ENCODE peak calls at places on chromosomes 2 and 18, in six cellular contexts. O, G, N, F, E and Q are unnamed samples.

GRCh38 chr2:143575340-143575739 is 446.1 kb downstream of the ARHGAP15 start:
- DNase-seq in O (no peak), E (no peak), G (no peak), N (no peak), F (no peak), Q (no peak)

GRCh38 chr2:18924905-18925691 is 335.7 kb upstream of the NT5C1B start:
- DNase-seq in N (no peak), G (no peak), F (no peak), O (no peak), E (no peak), Q (no peak)

GRCh38 chr2:112722816-112723555 is 2.2 kb downstream of the NT5DC4 start:
- DNase-seq in O (peak; percentile 17), N (no peak), G (no peak), E (no peak), F (no peak), Q (no peak)

GRCh38 chr2:20356042-20356441 is 5.4 kb upstream of the PUM2 start:
- DNase-seq in N (no peak), G (no peak), E (no peak), F (no peak), O (no peak), Q (no peak)

GRCh38 chr2:119485336-119486110 is 38.8 kb downstream of the SCTR start:
- DNase-seq in E (peak; percentile 73), N (no peak), F (no peak), O (peak; percentile 68), G (peak; percentile 39), Q (no peak)

GRCh38 chr18:14179306-14179705 is 47.1 kb upstream of the ZNF519 start:
- DNase-seq in F (no peak), E (no peak), N (no peak), G (no peak), O (no peak), Q (no peak)

GRCh38 chr2:144607899-144608477 is 88.1 kb upstream of the ZEB2 start:
- DNase-seq in N (no peak), G (no peak), E (peak; percentile 25), O (peak; percentile 61), F (no peak), Q (peak; percentile 52)

GRCh38 chr2:219386532-219387280 is 1.0 kb downstream of the DNPEP start:
- DNase-seq in N (no peak), F (no peak), E (no peak), O (peak; percentile 55), G (no peak), Q (peak; percentile 52)

GRCh38 chr18:79526468-79527460 is 131.0 kb downstream of the NFATC1 start:
- DNase-seq in E (peak; percentile 34), F (no peak), N (no peak), O (no peak), G (no peak), Q (peak; percentile 65)

GRCh38 chr2:15738965-15739364 is 147.3 kb downstream of the DDX1 start:
- DNase-seq in N (no peak), E (no peak), O (peak; percentile 5), F (no peak), G (peak; percentile 12), Q (no peak)

GRCh38 chr2:203679401-203679800 is 27.0 kb upstream of the CD28 start:
- DNase-seq in N (no peak), E (no peak), G (no peak), F (no peak), O (no peak), Q (no peak)

GRCh38 chr2:240781471-240782220 is 38.4 kb downstream of the KIF1A start:
- DNase-seq in E (no peak), G (no peak), N (peak; percentile 63), O (no peak), F (no peak), Q (no peak)

GRCh38 chr2:231710751-231711676 is 2.7 kb downstream of the PTMA start:
- DNase-seq in F (no peak), G (peak; percentile 66), O (peak; percentile 69), N (peak; percentile 85), E (peak; percentile 46), Q (peak; percentile 64)

GRCh38 chr2:98188351-98189046 is 101.5 kb downstream of the VWA3B start:
- DNase-seq in E (no peak), F (peak; percentile 13), G (no peak), N (no peak), O (no peak), Q (no peak)

GRCh38 chr2:173118385-173118784 is 42.7 kb downstream of the MAP3K20 start:
- DNase-seq in F (no peak), N (no peak), O (no peak), G (no peak), E (no peak), Q (no peak)

GRCh38 chr18:44325903-44326650 is 354.6 kb upstream of the SETBP1 start:
- DNase-seq in E (peak; percentile 27), F (no peak), N (no peak), O (peak; percentile 80), G (peak; percentile 90), Q (no peak)

GRCh38 chr18:14768241-14768640 is 20.3 kb downstream of the ANKRD30B start:
- DNase-seq in F (no peak), E (no peak), N (no peak), G (no peak), O (no peak), Q (no peak)

GRCh38 chr2:36356990-36357505 is 1.5 kb downstream of the CRIM1 start:
- DNase-seq in O (peak; percentile 65), E (peak; percentile 50), F (peak; percentile 69), N (no peak), G (peak; percentile 75), Q (no peak)

GRCh38 chr18:79402977-79403722 is 7.4 kb downstream of the NFATC1 start:
- DNase-seq in O (peak; percentile 77), E (peak; percentile 81), N (peak; percentile 83), F (no peak), G (peak; percentile 69), Q (peak; percentile 78)

GRCh38 chr2:191696001-191696400 is 18.1 kb downstream of the NABP1 start:
- DNase-seq in O (peak; percentile 85), E (peak; percentile 51), N (no peak), G (no peak), F (no peak), Q (no peak)

GRCh38 chr2:191950132-191950885 is 103.4 kb upstream of the CAVIN2 start:
- DNase-seq in F (peak; percentile 6), O (no peak), G (no peak), N (no peak), E (no peak), Q (no peak)

GRCh38 chr2:15560404-15560987 is 638 bp downstream of the NBAS start:
- DNase-seq in O (peak; percentile 55), N (peak; percentile 55), E (no peak), G (peak; percentile 70), F (peak; percentile 23), Q (no peak)

GRCh38 chr2:186588940-186589732 is 720 bp upstream of the ITGAV start:
- DNase-seq in O (no peak), E (peak; percentile 18), F (peak; percentile 32), N (no peak), G (no peak), Q (no peak)

GRCh38 chr2:168494190-168494711 is 38.2 kb downstream of the CERS6 start:
- DNase-seq in G (peak; percentile 82), O (no peak), F (peak; percentile 81), N (no peak), E (no peak), Q (no peak)

GRCh38 chr18:67417864-67418523 is 98.5 kb downstream of the DSEL start:
- DNase-seq in N (no peak), E (peak; percentile 7), O (peak; percentile 59), F (peak; percentile 23), G (no peak), Q (no peak)

GRCh38 chr18:74507120-74507881 is 11.1 kb downstream of the CNDP2 start:
- DNase-seq in F (no peak), N (peak; percentile 61), G (peak; percentile 50), O (peak; percentile 43), E (no peak), Q (no peak)

GRCh38 chr2:54512183-54512582 is 56.1 kb downstream of the SPTBN1 start:
- DNase-seq in N (no peak), E (no peak), O (no peak), G (no peak), F (no peak), Q (no peak)

DNA sequence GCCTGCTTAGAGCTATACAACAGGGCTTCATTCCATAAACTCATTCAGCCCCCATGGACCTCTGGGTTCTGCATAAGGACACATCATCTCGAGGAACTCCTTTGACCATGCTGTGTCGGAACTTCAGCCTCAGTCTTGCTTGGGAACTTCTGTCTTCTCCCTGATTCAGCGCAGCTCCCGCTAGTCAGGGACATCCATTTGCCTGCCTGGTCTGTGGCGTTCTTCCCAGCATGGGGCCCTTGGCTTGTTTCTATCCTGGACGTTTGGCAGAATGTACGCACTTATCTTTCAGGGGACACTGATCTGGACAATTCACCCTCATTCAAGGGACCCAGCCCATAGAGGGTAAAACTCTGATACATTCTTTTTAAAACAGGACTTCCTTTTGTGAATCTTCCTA is 75.8 kb upstream of the WIPF1 start:
- DNase-seq in G (no peak), O (no peak), F (no peak), E (no peak), N (no peak), Q (no peak)
- H3K27ac ChIP-seq in G (no peak overlapping the region), O (no peak overlapping the region), F (no peak overlapping the region), E (no peak overlapping the region), N (no peak overlapping the region), Q (no peak overlapping the region)

GRCh38 chr2:238456966-238457926 is 30.5 kb downstream of the ASB1 start:
- DNase-seq in E (no peak), O (no peak), G (no peak), N (no peak), F (peak; percentile 91), Q (no peak)

GRCh38 chr2:238456449-238456848 is 29.7 kb downstream of the ASB1 start:
- DNase-seq in N (no peak), F (no peak), O (no peak), G (no peak), E (no peak), Q (no peak)

GRCh38 chr2:238459081-238459629 is 32.4 kb downstream of the ASB1 start:
- DNase-seq in E (peak; percentile 67), O (no peak), N (no peak), G (no peak), F (no peak), Q (no peak)

GRCh38 chr2:238457927-238458324 is 31.2 kb downstream of the ASB1 start:
- DNase-seq in F (peak; percentile 50), O (no peak), E (no peak), N (no peak), G (no peak), Q (no peak)

GRCh38 chr2:238458641-238459040 is 31.9 kb downstream of the ASB1 start:
- DNase-seq in E (no peak), F (no peak), G (no peak), O (no peak), N (no peak), Q (no peak)
- TF ChIP-seq CTCF in E (no peak), F (no peak), G (no peak), O (no peak), N (no peak), Q (no peak)

GRCh38 chr2:38650717-38651116 is 15.2 kb upstream of the GALM start:
- DNase-seq in O (peak; percentile 35), F (no peak), N (no peak), E (no peak), G (no peak), Q (no peak)
- H3K4me1 ChIP-seq in O (peaks cover 26% of the 10 kb centered on the region), F (peaks cover 66% of the 10 kb centered on the region), N (peaks cover 37% of the 10 kb centered on the region), E (no peaks in the 10 kb centered on the region), G (peaks cover 5% of the 10 kb centered on the region), Q (peaks cover 19% of the 10 kb centered on the region)

DNA sequence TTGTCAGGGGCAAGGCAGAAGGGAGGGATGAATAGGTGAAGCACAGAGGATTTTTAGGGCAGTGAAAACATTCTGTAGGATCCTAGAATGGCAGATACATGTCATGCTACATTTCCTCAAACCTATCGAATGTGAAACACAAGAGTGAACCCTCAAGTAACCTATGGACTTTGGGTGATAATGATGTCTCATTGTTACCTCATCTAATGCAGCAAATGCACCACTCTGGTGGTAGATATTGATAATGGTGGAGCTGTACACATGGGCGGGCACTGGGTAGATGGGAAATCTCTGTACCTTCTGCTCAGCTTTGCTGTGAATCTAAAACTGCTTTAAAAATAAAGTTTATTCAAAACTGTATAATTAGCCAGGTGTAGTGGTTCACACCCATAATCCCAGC is 95.2 kb upstream of the NCK2 start:
- DNase-seq in N (no peak), G (no peak), F (no peak), O (no peak), E (no peak), Q (no peak)
- H3K27ac ChIP-seq in N (no peak overlapping the region), G (no peak overlapping the region), F (no peak overlapping the region), O (no peak overlapping the region), E (no peak overlapping the region), Q (no peak overlapping the region)